ENCODE peak calls at places on chromosomes 2 and 18, in seven cellular contexts. One of them, this sample, is unnamed. For H3K4me1, the result is how much of the 10 kb centered on the place peaks cover.

GRCh38 chr2:10036095-10036879 is 7.1 kb upstream of the KLF11 start:
- DNase-seq in tibial nerve: no peak
- DNase-seq in astrocyte: peak
- DNase-seq in uterus: peak
- DNase-seq in IMR-90: peak
- DNase-seq in CD8-positive, alpha-beta memory T cell: peak
- DNase-seq in sigmoid colon: peak
- DNase-seq in this sample: peak

GRCh38 chr2:180416553-180417113 is 409.5 kb upstream of the CWC22 start:
- DNase-seq in tibial nerve: no peak
- DNase-seq in astrocyte: no peak
- DNase-seq in uterus: no peak
- DNase-seq in IMR-90: no peak
- DNase-seq in CD8-positive, alpha-beta memory T cell: no peak
- DNase-seq in sigmoid colon: no peak
- DNase-seq in this sample: no peak

GRCh38 chr2:175931751-175932295 is 70.2 kb downstream of the LNPK start:
- DNase-seq in tibial nerve: no peak
- DNase-seq in astrocyte: peak
- DNase-seq in uterus: no peak
- DNase-seq in IMR-90: peak
- DNase-seq in CD8-positive, alpha-beta memory T cell: no peak
- DNase-seq in sigmoid colon: no peak
- DNase-seq in this sample: no peak

GRCh38 chr2:53600835-53601234 is 166.8 kb upstream of the CHAC2 start:
- DNase-seq in tibial nerve: no peak
- DNase-seq in astrocyte: peak
- DNase-seq in uterus: no peak
- DNase-seq in IMR-90: no peak
- DNase-seq in CD8-positive, alpha-beta memory T cell: no peak
- DNase-seq in sigmoid colon: no peak
- DNase-seq in this sample: no peak

GRCh38 chr2:201357216-201357615 is at the start of gene FLACC1:
- DNase-seq in tibial nerve: no peak
- DNase-seq in astrocyte: peak
- DNase-seq in uterus: no peak
- DNase-seq in IMR-90: peak
- DNase-seq in CD8-positive, alpha-beta memory T cell: no peak
- DNase-seq in sigmoid colon: no peak
- DNase-seq in this sample: no peak

GRCh38 chr2:31255911-31256571 is 22.1 kb downstream of the EHD3 start:
- DNase-seq in tibial nerve: no peak
- DNase-seq in astrocyte: no peak
- DNase-seq in uterus: no peak
- DNase-seq in IMR-90: peak
- DNase-seq in CD8-positive, alpha-beta memory T cell: no peak
- DNase-seq in sigmoid colon: no peak
- DNase-seq in this sample: no peak

GRCh38 chr2:119229716-119230115 is 6.1 kb downstream of the STEAP3 start:
- DNase-seq in tibial nerve: no peak
- DNase-seq in astrocyte: no peak
- DNase-seq in uterus: no peak
- DNase-seq in IMR-90: no peak
- DNase-seq in CD8-positive, alpha-beta memory T cell: no peak
- DNase-seq in sigmoid colon: no peak
- DNase-seq in this sample: no peak

GRCh38 chr2:20216130-20217025 is 8.6 kb downstream of the SDC1 start:
- DNase-seq in tibial nerve: no peak
- DNase-seq in astrocyte: no peak
- DNase-seq in uterus: no peak
- DNase-seq in IMR-90: no peak
- DNase-seq in CD8-positive, alpha-beta memory T cell: no peak
- DNase-seq in sigmoid colon: no peak
- DNase-seq in this sample: no peak

GRCh38 chr2:232386740-232387450 is 8.3 kb downstream of the ALPP start:
- DNase-seq in tibial nerve: no peak
- DNase-seq in astrocyte: peak
- DNase-seq in uterus: no peak
- DNase-seq in IMR-90: no peak
- DNase-seq in CD8-positive, alpha-beta memory T cell: no peak
- DNase-seq in sigmoid colon: no peak
- DNase-seq in this sample: no peak

GRCh38 chr18:58866261-58867232 is 1.9 kb downstream of the ZNF532 start:
- DNase-seq in tibial nerve: no peak
- DNase-seq in astrocyte: no peak
- DNase-seq in uterus: no peak
- DNase-seq in IMR-90: no peak
- DNase-seq in CD8-positive, alpha-beta memory T cell: no peak
- DNase-seq in sigmoid colon: peak
- DNase-seq in this sample: peak

GRCh38 chr2:62578837-62579640 is 73.0 kb upstream of the TMEM17 start:
- DNase-seq in tibial nerve: no peak
- DNase-seq in astrocyte: peak
- DNase-seq in uterus: no peak
- DNase-seq in IMR-90: peak
- DNase-seq in CD8-positive, alpha-beta memory T cell: no peak
- DNase-seq in sigmoid colon: no peak
- DNase-seq in this sample: no peak

GRCh38 chr2:128271891-128272585 is 46.6 kb downstream of the HS6ST1 start:
- DNase-seq in tibial nerve: peak
- DNase-seq in astrocyte: no peak
- DNase-seq in uterus: no peak
- DNase-seq in IMR-90: no peak
- DNase-seq in CD8-positive, alpha-beta memory T cell: no peak
- DNase-seq in sigmoid colon: peak
- DNase-seq in this sample: no peak

GRCh38 chr2:43050866-43051265 is 175.5 kb downstream of the ZFP36L2 start:
- DNase-seq in tibial nerve: no peak
- DNase-seq in astrocyte: no peak
- DNase-seq in uterus: peak
- DNase-seq in IMR-90: no peak
- DNase-seq in CD8-positive, alpha-beta memory T cell: no peak
- DNase-seq in sigmoid colon: peak
- DNase-seq in this sample: peak
- H3K4me1 ChIP-seq in tibial nerve: half or more
- H3K4me1 ChIP-seq in astrocyte: under half
- H3K4me1 ChIP-seq in uterus: under half
- H3K4me1 ChIP-seq in IMR-90: under half
- H3K4me1 ChIP-seq in CD8-positive, alpha-beta memory T cell: under half
- H3K4me1 ChIP-seq in sigmoid colon: under half
- H3K4me1 ChIP-seq in this sample: under half

GRCh38 chr2:178997067-178997466 is 52.9 kb downstream of the CCDC141 start:
- DNase-seq in tibial nerve: no peak
- DNase-seq in astrocyte: no peak
- DNase-seq in uterus: no peak
- DNase-seq in IMR-90: no peak
- DNase-seq in CD8-positive, alpha-beta memory T cell: no peak
- DNase-seq in sigmoid colon: no peak
- DNase-seq in this sample: no peak

GRCh38 chr2:178997477-178997876 is 52.5 kb downstream of the CCDC141 start:
- DNase-seq in tibial nerve: no peak
- DNase-seq in astrocyte: no peak
- DNase-seq in uterus: no peak
- DNase-seq in IMR-90: no peak
- DNase-seq in CD8-positive, alpha-beta memory T cell: no peak
- DNase-seq in sigmoid colon: no peak
- DNase-seq in this sample: no peak

GRCh38 chr2:178994264-178994663 is 55.7 kb downstream of the CCDC141 start:
- DNase-seq in tibial nerve: no peak
- DNase-seq in astrocyte: no peak
- DNase-seq in uterus: no peak
- DNase-seq in IMR-90: no peak
- DNase-seq in CD8-positive, alpha-beta memory T cell: no peak
- DNase-seq in sigmoid colon: no peak
- DNase-seq in this sample: no peak

GRCh38 chr2:178998539-178998938 is 51.4 kb downstream of the CCDC141 start:
- DNase-seq in tibial nerve: no peak
- DNase-seq in astrocyte: no peak
- DNase-seq in uterus: no peak
- DNase-seq in IMR-90: no peak
- DNase-seq in CD8-positive, alpha-beta memory T cell: no peak
- DNase-seq in sigmoid colon: no peak
- DNase-seq in this sample: no peak

DNA sequence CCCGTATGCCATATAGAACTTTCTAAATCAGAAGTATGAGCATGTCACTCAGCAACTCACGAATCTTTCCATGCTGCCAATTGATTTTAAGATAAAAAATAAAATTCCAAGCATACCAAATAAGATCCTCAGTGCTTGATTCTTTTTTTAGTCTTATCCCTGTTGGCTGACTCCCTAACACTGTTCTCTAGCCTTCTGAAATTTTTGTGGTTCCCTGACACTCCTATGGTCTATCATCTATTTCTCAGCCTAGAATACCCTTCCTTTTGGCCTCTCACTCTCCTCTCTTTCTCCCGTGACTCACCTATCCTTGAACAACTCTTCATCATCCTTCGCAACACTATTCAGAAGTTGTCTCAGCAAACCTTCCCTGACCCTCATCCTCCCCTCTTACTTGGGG is 50.5 kb downstream of the CCDC141 start:
- DNase-seq in tibial nerve: no peak
- DNase-seq in astrocyte: no peak
- DNase-seq in uterus: no peak
- DNase-seq in IMR-90: no peak
- DNase-seq in CD8-positive, alpha-beta memory T cell: no peak
- DNase-seq in sigmoid colon: no peak
- DNase-seq in this sample: no peak
- H3K4me3 ChIP-seq in tibial nerve: no peak
- H3K4me3 ChIP-seq in astrocyte: no peak
- H3K4me3 ChIP-seq in uterus: no peak
- H3K4me3 ChIP-seq in IMR-90: no peak
- H3K4me3 ChIP-seq in CD8-positive, alpha-beta memory T cell: no peak
- H3K4me3 ChIP-seq in sigmoid colon: no peak
- H3K4me3 ChIP-seq in this sample: no peak

DNA sequence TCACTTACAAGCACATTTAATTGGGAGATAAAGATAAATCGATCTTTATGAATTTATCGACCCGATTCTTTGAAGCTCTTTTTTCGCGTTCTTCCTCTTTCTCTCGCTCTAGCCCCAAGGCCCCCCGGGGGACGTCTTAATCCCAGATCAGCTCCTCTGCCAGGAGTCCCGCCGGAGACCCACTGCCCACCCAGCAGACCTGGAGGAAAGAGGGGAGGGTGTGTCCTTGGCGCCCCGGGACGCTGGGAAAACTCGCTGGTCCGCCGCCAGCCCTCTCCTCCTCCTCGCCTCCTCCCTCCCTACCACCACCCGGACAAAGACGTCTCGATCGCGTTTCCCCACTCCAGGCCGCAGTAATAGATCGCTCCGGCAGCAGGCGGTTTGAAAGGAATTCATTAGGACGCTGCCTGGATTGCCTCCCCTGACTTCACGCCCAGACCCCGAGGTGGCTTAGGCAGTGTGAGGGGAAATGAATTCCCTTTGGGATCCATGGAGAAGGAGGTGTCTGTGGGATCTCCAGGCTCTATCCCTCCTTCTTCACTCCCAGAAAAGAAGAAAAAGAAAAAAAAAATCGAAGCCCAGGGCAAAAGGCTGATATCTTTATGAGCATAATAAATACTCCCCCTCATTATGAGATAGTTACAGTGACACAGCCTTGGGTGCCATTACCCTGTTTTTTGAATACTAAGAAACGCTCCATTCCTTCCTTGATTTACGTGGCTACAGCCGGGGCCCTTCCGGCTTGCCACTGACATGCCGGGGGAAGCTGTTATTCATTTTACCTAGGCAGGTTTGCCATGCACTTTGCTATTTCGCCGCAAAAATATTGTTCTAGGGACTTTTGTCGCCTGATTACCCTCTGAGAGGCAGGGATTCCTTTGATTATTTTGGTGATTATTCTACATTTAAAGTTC is 1.8 kb upstream of the GBX2 start:
- DNase-seq in tibial nerve: no peak
- DNase-seq in astrocyte: no peak
- DNase-seq in uterus: no peak
- DNase-seq in IMR-90: no peak
- DNase-seq in CD8-positive, alpha-beta memory T cell: no peak
- DNase-seq in sigmoid colon: no peak
- DNase-seq in this sample: no peak
- H3K27ac ChIP-seq in tibial nerve: no peak
- H3K27ac ChIP-seq in astrocyte: no peak
- H3K27ac ChIP-seq in uterus: no peak
- H3K27ac ChIP-seq in IMR-90: no peak
- H3K27ac ChIP-seq in CD8-positive, alpha-beta memory T cell: no peak
- H3K27ac ChIP-seq in sigmoid colon: no peak
- H3K27ac ChIP-seq in this sample: no peak

GRCh38 chr2:47354013-47354816 is 48.7 kb upstream of the MSH2 start:
- DNase-seq in tibial nerve: no peak
- DNase-seq in astrocyte: peak
- DNase-seq in uterus: no peak
- DNase-seq in IMR-90: peak
- DNase-seq in CD8-positive, alpha-beta memory T cell: no peak
- DNase-seq in sigmoid colon: peak
- DNase-seq in this sample: no peak

GRCh38 chr2:47360283-47360682 is 42.7 kb upstream of the MSH2 start:
- DNase-seq in tibial nerve: no peak
- DNase-seq in astrocyte: no peak
- DNase-seq in uterus: no peak
- DNase-seq in IMR-90: no peak
- DNase-seq in CD8-positive, alpha-beta memory T cell: no peak
- DNase-seq in sigmoid colon: no peak
- DNase-seq in this sample: no peak

GRCh38 chr2:47357475-47357874 is 45.5 kb upstream of the MSH2 start:
- DNase-seq in tibial nerve: no peak
- DNase-seq in astrocyte: peak
- DNase-seq in uterus: peak
- DNase-seq in IMR-90: peak
- DNase-seq in CD8-positive, alpha-beta memory T cell: no peak
- DNase-seq in sigmoid colon: peak
- DNase-seq in this sample: no peak

GRCh38 chr2:47359375-47359868 is 43.5 kb upstream of the MSH2 start:
- DNase-seq in tibial nerve: no peak
- DNase-seq in astrocyte: no peak
- DNase-seq in uterus: no peak
- DNase-seq in IMR-90: no peak
- DNase-seq in CD8-positive, alpha-beta memory T cell: no peak
- DNase-seq in sigmoid colon: no peak
- DNase-seq in this sample: no peak

DNA sequence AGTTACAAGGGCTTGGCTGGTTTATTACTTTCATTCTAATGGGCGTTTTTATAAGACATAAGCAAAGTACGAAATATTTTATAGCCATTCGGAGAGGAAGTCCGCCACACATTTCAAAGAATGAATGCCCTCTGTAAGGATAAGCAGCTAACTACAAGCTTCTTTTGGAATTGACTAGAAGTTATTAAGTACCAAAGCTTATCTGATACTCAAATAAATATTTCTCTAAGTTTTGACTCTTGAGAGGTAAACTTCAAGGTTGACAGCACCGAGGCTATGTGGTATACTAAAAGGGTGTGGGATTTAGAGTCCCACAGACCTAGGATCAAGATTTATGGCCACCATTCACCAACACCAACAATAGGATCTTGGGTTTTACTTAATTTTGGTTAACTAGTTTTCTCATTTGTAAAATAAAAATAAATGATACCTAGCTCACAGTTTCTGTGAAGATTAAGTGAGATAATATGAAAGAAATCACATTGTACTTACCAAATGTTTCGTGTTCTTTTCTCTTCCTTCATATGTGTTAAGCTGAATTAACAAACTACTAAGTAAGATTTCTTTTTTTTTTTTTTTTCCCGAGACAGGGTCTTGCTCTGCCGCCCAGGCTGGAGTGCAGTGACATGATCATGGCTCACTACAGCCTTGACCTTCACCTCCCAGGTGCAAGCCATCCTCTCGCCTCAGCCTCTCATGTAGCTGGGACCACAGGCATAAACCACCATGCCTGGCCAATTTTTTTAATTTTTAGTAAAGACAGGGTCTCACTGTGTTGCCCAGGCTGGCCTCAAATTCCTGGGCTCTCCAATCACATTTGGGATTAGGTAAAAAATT is 47.9 kb upstream of the MSH2 start:
- DNase-seq in tibial nerve: no peak
- DNase-seq in astrocyte: no peak
- DNase-seq in uterus: no peak
- DNase-seq in IMR-90: no peak
- DNase-seq in CD8-positive, alpha-beta memory T cell: no peak
- DNase-seq in sigmoid colon: no peak
- DNase-seq in this sample: no peak
- H3K4me1 ChIP-seq in tibial nerve: under half
- H3K4me1 ChIP-seq in astrocyte: under half
- H3K4me1 ChIP-seq in uterus: under half
- H3K4me1 ChIP-seq in IMR-90: under half
- H3K4me1 ChIP-seq in CD8-positive, alpha-beta memory T cell: under half
- H3K4me1 ChIP-seq in sigmoid colon: under half
- H3K4me1 ChIP-seq in this sample: under half